ENCODE peak calls at places on chromosomes 6 and 20, in nine cellular contexts. W, O, D, B, V, I, R, C and Q are unnamed samples.

GRCh38 chr6:41874741-41875140 is 20.4 kb downstream of the USP49 start:
- DNase-seq in W (no peak), O (no peak), D (no peak), B (no peak), V (no peak), I (no peak), R (no peak), C (no peak), Q (no peak)

GRCh38 chr20:46122071-46122470 is 4.0 kb downstream of the CD40 start:
- DNase-seq in W (no peak), O (no peak), D (peak), B (peak), V (no peak), I (no peak), R (peak), C (peak), Q (peak)

GRCh38 chr6:163811317-163811716 is 396.8 kb downstream of the QKI start:
- DNase-seq in W (no peak), O (no peak), D (no peak), B (no peak), V (no peak), I (no peak), R (no peak), C (no peak), Q (no peak)

GRCh38 chr6:151004415-151005024 is 139.0 kb downstream of the MTHFD1L start:
- DNase-seq in W (peak), O (no peak), D (peak), B (peak), V (peak), I (peak), R (peak), C (peak), Q (peak)

GRCh38 chr6:27098956-27099355 is 148.5 kb upstream of the PRSS16 start:
- DNase-seq in W (no peak), O (no peak), D (no peak), B (no peak), V (no peak), I (no peak), R (no peak), C (no peak), Q (no peak)

GRCh38 chr20:62306440-62307187 is 3.8 kb downstream of the ADRM1 start:
- DNase-seq in W (no peak), O (no peak), D (no peak), B (no peak), V (peak), I (no peak), R (no peak), C (no peak), Q (no peak)

GRCh38 chr20:23622839-23623343 is 14.9 kb downstream of the CST3 start:
- DNase-seq in W (peak), O (no peak), D (peak), B (peak), V (peak), I (peak), R (peak), C (peak), Q (peak)

GRCh38 chr6:36116480-36116879 is 13.8 kb upstream of the MAPK13 start:
- DNase-seq in W (no peak), O (no peak), D (no peak), B (no peak), V (no peak), I (no peak), R (no peak), C (no peak), Q (no peak)

GRCh38 chr20:2840138-2840966 is at the start of the genes PCED1A and VPS16:
- DNase-seq in W (no peak), O (peak), D (peak), B (peak), V (peak), I (peak), R (peak), C (peak), Q (peak)

GRCh38 chr6:128932061-128932460 is 49.1 kb downstream of the LAMA2 start:
- DNase-seq in W (no peak), O (no peak), D (peak), B (peak), V (no peak), I (no peak), R (peak), C (no peak), Q (peak)

GRCh38 chr6:26534681-26535465 is 3.3 kb upstream of the HMGN4 start:
- DNase-seq in W (no peak), O (peak), D (no peak), B (no peak), V (peak), I (no peak), R (no peak), C (no peak), Q (no peak)

GRCh38 chr6:165848099-165848461 is 185.0 kb upstream of the PDE10A start:
- DNase-seq in W (no peak), O (no peak), D (no peak), B (no peak), V (no peak), I (no peak), R (no peak), C (no peak), Q (no peak)
- TF ChIP-seq CTCF in W (no peak), O (peak), D (no peak), B (peak), V (no peak), I (no peak), R (peak), C (no peak), Q (no peak)

GRCh38 chr6:106700581-106700980 is 71.2 kb downstream of the QRSL1 start:
- DNase-seq in W (no peak), O (no peak), D (no peak), B (no peak), V (no peak), I (no peak), R (no peak), C (no peak), Q (no peak)
- H3K4me3 ChIP-seq in W (no peak), O (no peak), D (no peak), B (no peak), V (no peak), I (no peak), R (no peak), C (no peak), Q (no peak)

GRCh38 chr20:18613553-18613952 is 25.7 kb downstream of the DTD1 start:
- DNase-seq in W (no peak), O (no peak), D (no peak), B (no peak), V (peak), I (no peak), R (peak), C (no peak), Q (peak)
- TF ChIP-seq CTCF in W (no peak), O (no peak), D (no peak), B (no peak), V (no peak), I (no peak), R (no peak), C (no peak), Q (no peak)

GRCh38 chr20:47357296-47358051 is 975 bp upstream of the ZMYND8 start:
- DNase-seq in W (no peak), O (peak), D (peak), B (peak), V (peak), I (peak), R (peak), C (no peak), Q (peak)
- H3K4me3 ChIP-seq in W (peak), O (peak), D (peak), B (no peak), V (no peak), I (peak), R (no peak), C (no peak), Q (no peak)

GRCh38 chr6:83808005-83808404 is 45.2 kb upstream of the RIPPLY2 start:
- DNase-seq in W (no peak), O (no peak), D (no peak), B (no peak), V (no peak), I (no peak), R (no peak), C (no peak), Q (no peak)

GRCh38 chr6:83808926-83809325 is 44.2 kb upstream of the RIPPLY2 start:
- DNase-seq in W (no peak), O (no peak), D (no peak), B (no peak), V (no peak), I (no peak), R (no peak), C (no peak), Q (no peak)

DNA sequence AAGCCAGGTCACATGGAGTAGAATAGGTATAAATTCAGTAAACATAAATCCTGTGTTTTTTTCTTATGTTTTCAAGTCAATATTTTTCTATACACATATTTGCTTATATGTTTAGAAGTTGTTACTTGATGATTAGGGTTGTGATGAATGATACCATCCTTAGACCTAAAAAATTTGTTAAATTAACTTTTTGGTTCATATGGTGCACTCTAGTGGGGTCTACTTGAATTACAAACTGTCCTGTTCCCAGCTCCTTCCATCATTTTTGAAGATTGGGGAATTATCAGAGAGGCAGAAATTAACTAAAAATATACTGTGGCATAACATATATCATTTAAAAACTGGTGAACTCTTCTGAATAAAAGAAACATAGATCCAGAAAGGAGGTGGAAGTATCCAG is 48.3 kb upstream of the RIPPLY2 start:
- DNase-seq in W (no peak), O (no peak), D (no peak), B (no peak), V (no peak), I (no peak), R (no peak), C (no peak), Q (no peak)
- TF ChIP-seq CTCF in W (no peak), O (peak), D (no peak), B (no peak), V (no peak), I (no peak), R (no peak), C (no peak), Q (no peak)